ENCODE peak calls at places on chromosomes 1 and 21, in ten cellular contexts. One of them, this sample, is unnamed.

GRCh38 chr1:65792671-65793358 is at the start of gene PDE4B:
- DNase-seq in stomach: no peak
- DNase-seq in AG10803: peak; percentile 36
- DNase-seq in neural crest cell: peak; percentile 37
- DNase-seq in spleen: peak; percentile 74
- DNase-seq in AG09319: no peak
- DNase-seq in activated B cell treated with CpG ODN at 0.5 μM for 24 hours: no peak
- DNase-seq in psoas muscle: peak; percentile 50
- DNase-seq in tibial nerve: no peak
- DNase-seq in prostate gland: no peak
- DNase-seq in this sample: peak; percentile 75

GRCh38 chr1:240245629-240246020 is 153.9 kb downstream of the FMN2 start:
- DNase-seq in stomach: no peak
- DNase-seq in AG10803: peak; percentile 54
- DNase-seq in neural crest cell: no peak
- DNase-seq in spleen: no peak
- DNase-seq in AG09319: no peak
- DNase-seq in activated B cell treated with CpG ODN at 0.5 μM for 24 hours: no peak
- DNase-seq in psoas muscle: no peak
- DNase-seq in tibial nerve: no peak
- DNase-seq in prostate gland: no peak
- DNase-seq in this sample: no peak

GRCh38 chr1:47436304-47436978 is 1.4 kb upstream of the FOXD2 start:
- DNase-seq in stomach: peak; percentile 80
- DNase-seq in AG10803: peak; percentile 60
- DNase-seq in neural crest cell: peak; percentile 81
- DNase-seq in spleen: peak; percentile 94
- DNase-seq in AG09319: no peak
- DNase-seq in activated B cell treated with CpG ODN at 0.5 μM for 24 hours: peak; percentile 72
- DNase-seq in psoas muscle: peak; percentile 83
- DNase-seq in tibial nerve: peak; percentile 81
- DNase-seq in prostate gland: peak; percentile 19
- DNase-seq in this sample: peak; percentile 88

GRCh38 chr1:198598796-198599321 is 40.0 kb upstream of the PTPRC start:
- DNase-seq in stomach: no peak
- DNase-seq in AG10803: no peak
- DNase-seq in neural crest cell: no peak
- DNase-seq in spleen: peak; percentile 66
- DNase-seq in AG09319: no peak
- DNase-seq in activated B cell treated with CpG ODN at 0.5 μM for 24 hours: peak; percentile 40
- DNase-seq in psoas muscle: no peak
- DNase-seq in tibial nerve: no peak
- DNase-seq in prostate gland: no peak
- DNase-seq in this sample: peak; percentile 8

GRCh38 chr1:203163891-203164635 is 11.6 kb downstream of the MYBPH start:
- DNase-seq in stomach: no peak
- DNase-seq in AG10803: no peak
- DNase-seq in neural crest cell: no peak
- DNase-seq in spleen: no peak
- DNase-seq in AG09319: no peak
- DNase-seq in activated B cell treated with CpG ODN at 0.5 μM for 24 hours: no peak
- DNase-seq in psoas muscle: peak; percentile 19
- DNase-seq in tibial nerve: no peak
- DNase-seq in prostate gland: no peak
- DNase-seq in this sample: no peak

GRCh38 chr1:66739401-66740157 is 12.7 kb upstream of the DYNLT5 start:
- DNase-seq in stomach: no peak
- DNase-seq in AG10803: no peak
- DNase-seq in neural crest cell: no peak
- DNase-seq in spleen: no peak
- DNase-seq in AG09319: no peak
- DNase-seq in activated B cell treated with CpG ODN at 0.5 μM for 24 hours: no peak
- DNase-seq in psoas muscle: no peak
- DNase-seq in tibial nerve: no peak
- DNase-seq in prostate gland: no peak
- DNase-seq in this sample: no peak

GRCh38 chr1:177310326-177310725 is 139.6 kb downstream of the BRINP2 start:
- DNase-seq in stomach: no peak
- DNase-seq in AG10803: peak; percentile 13
- DNase-seq in neural crest cell: peak; percentile 11
- DNase-seq in spleen: no peak
- DNase-seq in AG09319: no peak
- DNase-seq in activated B cell treated with CpG ODN at 0.5 μM for 24 hours: no peak
- DNase-seq in psoas muscle: no peak
- DNase-seq in tibial nerve: no peak
- DNase-seq in prostate gland: no peak
- DNase-seq in this sample: no peak

GRCh38 chr1:210796421-210796820 is 337.5 kb downstream of the KCNH1 start:
- DNase-seq in stomach: no peak
- DNase-seq in AG10803: no peak
- DNase-seq in neural crest cell: no peak
- DNase-seq in spleen: no peak
- DNase-seq in AG09319: no peak
- DNase-seq in activated B cell treated with CpG ODN at 0.5 μM for 24 hours: no peak
- DNase-seq in psoas muscle: no peak
- DNase-seq in tibial nerve: no peak
- DNase-seq in prostate gland: no peak
- DNase-seq in this sample: no peak

GRCh38 chr21:36072453-36073167 is 2.8 kb downstream of the CBR1 start:
- DNase-seq in stomach: no peak
- DNase-seq in AG10803: no peak
- DNase-seq in neural crest cell: no peak
- DNase-seq in spleen: no peak
- DNase-seq in AG09319: no peak
- DNase-seq in activated B cell treated with CpG ODN at 0.5 μM for 24 hours: no peak
- DNase-seq in psoas muscle: no peak
- DNase-seq in tibial nerve: no peak
- DNase-seq in prostate gland: no peak
- DNase-seq in this sample: no peak

GRCh38 chr1:159161001-159161718 is 10.3 kb upstream of the CADM3 start:
- DNase-seq in stomach: peak; percentile 68
- DNase-seq in AG10803: peak; percentile 91
- DNase-seq in neural crest cell: peak; percentile 74
- DNase-seq in spleen: peak; percentile 82
- DNase-seq in AG09319: peak; percentile 49
- DNase-seq in activated B cell treated with CpG ODN at 0.5 μM for 24 hours: peak; percentile 49
- DNase-seq in psoas muscle: peak; percentile 81
- DNase-seq in tibial nerve: peak; percentile 74
- DNase-seq in prostate gland: peak; percentile 64
- DNase-seq in this sample: peak; percentile 83

GRCh38 chr1:12143631-12144155 is 23.1 kb upstream of the TNFRSF1B start:
- DNase-seq in stomach: peak; percentile 71
- DNase-seq in AG10803: peak; percentile 99
- DNase-seq in neural crest cell: no peak
- DNase-seq in spleen: peak; percentile 91
- DNase-seq in AG09319: peak; percentile 93
- DNase-seq in activated B cell treated with CpG ODN at 0.5 μM for 24 hours: no peak
- DNase-seq in psoas muscle: peak; percentile 88
- DNase-seq in tibial nerve: peak; percentile 70
- DNase-seq in prostate gland: peak; percentile 33
- DNase-seq in this sample: no peak

GRCh38 chr1:149962039-149962647 is 25.5 kb upstream of the MTMR11 start:
- DNase-seq in stomach: peak; percentile 63
- DNase-seq in AG10803: peak; percentile 87
- DNase-seq in neural crest cell: peak; percentile 41
- DNase-seq in spleen: no peak
- DNase-seq in AG09319: peak; percentile 61
- DNase-seq in activated B cell treated with CpG ODN at 0.5 μM for 24 hours: no peak
- DNase-seq in psoas muscle: no peak
- DNase-seq in tibial nerve: peak; percentile 79
- DNase-seq in prostate gland: peak; percentile 68
- DNase-seq in this sample: peak; percentile 44

GRCh38 chr1:2174348-2175054 is 20.1 kb downstream of the FAAP20 start:
- DNase-seq in stomach: peak; percentile 48
- DNase-seq in AG10803: peak; percentile 48
- DNase-seq in neural crest cell: peak; percentile 67
- DNase-seq in spleen: peak; percentile 86
- DNase-seq in AG09319: no peak
- DNase-seq in activated B cell treated with CpG ODN at 0.5 μM for 24 hours: peak; percentile 31
- DNase-seq in psoas muscle: peak; percentile 77
- DNase-seq in tibial nerve: peak; percentile 48
- DNase-seq in prostate gland: peak; percentile 55
- DNase-seq in this sample: peak; percentile 78

GRCh38 chr1:26961826-26962225 is 1.6 kb upstream of the KDF1 start:
- DNase-seq in stomach: no peak
- DNase-seq in AG10803: peak; percentile 97
- DNase-seq in neural crest cell: no peak
- DNase-seq in spleen: no peak
- DNase-seq in AG09319: peak; percentile 54
- DNase-seq in activated B cell treated with CpG ODN at 0.5 μM for 24 hours: no peak
- DNase-seq in psoas muscle: no peak
- DNase-seq in tibial nerve: no peak
- DNase-seq in prostate gland: no peak
- DNase-seq in this sample: no peak

GRCh38 chr1:85504417-85504816 is 39.5 kb upstream of the DDAH1 start:
- DNase-seq in stomach: no peak
- DNase-seq in AG10803: peak; percentile 37
- DNase-seq in neural crest cell: no peak
- DNase-seq in spleen: no peak
- DNase-seq in AG09319: no peak
- DNase-seq in activated B cell treated with CpG ODN at 0.5 μM for 24 hours: no peak
- DNase-seq in psoas muscle: no peak
- DNase-seq in tibial nerve: no peak
- DNase-seq in prostate gland: no peak
- DNase-seq in this sample: no peak

GRCh38 chr1:85502171-85502570 is 37.2 kb upstream of the DDAH1 start:
- DNase-seq in stomach: no peak
- DNase-seq in AG10803: peak; percentile 67
- DNase-seq in neural crest cell: no peak
- DNase-seq in spleen: no peak
- DNase-seq in AG09319: peak; percentile 29
- DNase-seq in activated B cell treated with CpG ODN at 0.5 μM for 24 hours: no peak
- DNase-seq in psoas muscle: no peak
- DNase-seq in tibial nerve: no peak
- DNase-seq in prostate gland: no peak
- DNase-seq in this sample: no peak

GRCh38 chr1:85501355-85501898 is 36.5 kb upstream of the DDAH1 start:
- DNase-seq in stomach: no peak
- DNase-seq in AG10803: no peak
- DNase-seq in neural crest cell: no peak
- DNase-seq in spleen: no peak
- DNase-seq in AG09319: no peak
- DNase-seq in activated B cell treated with CpG ODN at 0.5 μM for 24 hours: no peak
- DNase-seq in psoas muscle: no peak
- DNase-seq in tibial nerve: no peak
- DNase-seq in prostate gland: no peak
- DNase-seq in this sample: no peak

GRCh38 chr1:85496881-85497582 is 32.1 kb upstream of the DDAH1 start:
- DNase-seq in stomach: no peak
- DNase-seq in AG10803: peak; percentile 63
- DNase-seq in neural crest cell: no peak
- DNase-seq in spleen: no peak
- DNase-seq in AG09319: no peak
- DNase-seq in activated B cell treated with CpG ODN at 0.5 μM for 24 hours: no peak
- DNase-seq in psoas muscle: no peak
- DNase-seq in tibial nerve: no peak
- DNase-seq in prostate gland: no peak
- DNase-seq in this sample: no peak

GRCh38 chr1:85502625-85503083 is 37.7 kb upstream of the DDAH1 start:
- DNase-seq in stomach: peak; percentile 70
- DNase-seq in AG10803: peak; percentile 63
- DNase-seq in neural crest cell: peak; percentile 40
- DNase-seq in spleen: no peak
- DNase-seq in AG09319: peak; percentile 45
- DNase-seq in activated B cell treated with CpG ODN at 0.5 μM for 24 hours: no peak
- DNase-seq in psoas muscle: no peak
- DNase-seq in tibial nerve: peak; percentile 69
- DNase-seq in prostate gland: peak; percentile 52
- DNase-seq in this sample: peak; percentile 9
- TF ChIP-seq CTCF in stomach: no peak
- TF ChIP-seq CTCF in AG10803: peak; percentile 60
- TF ChIP-seq CTCF in neural crest cell: peak; percentile 78
- TF ChIP-seq CTCF in spleen: no peak
- TF ChIP-seq CTCF in AG09319: peak; percentile 66
- TF ChIP-seq CTCF in activated B cell treated with CpG ODN at 0.5 μM for 24 hours: no peak
- TF ChIP-seq CTCF in psoas muscle: peak; percentile 53
- TF ChIP-seq CTCF in tibial nerve: no peak
- TF ChIP-seq CTCF in prostate gland: peak; percentile 47
- TF ChIP-seq CTCF in this sample: peak; percentile 47

DNA sequence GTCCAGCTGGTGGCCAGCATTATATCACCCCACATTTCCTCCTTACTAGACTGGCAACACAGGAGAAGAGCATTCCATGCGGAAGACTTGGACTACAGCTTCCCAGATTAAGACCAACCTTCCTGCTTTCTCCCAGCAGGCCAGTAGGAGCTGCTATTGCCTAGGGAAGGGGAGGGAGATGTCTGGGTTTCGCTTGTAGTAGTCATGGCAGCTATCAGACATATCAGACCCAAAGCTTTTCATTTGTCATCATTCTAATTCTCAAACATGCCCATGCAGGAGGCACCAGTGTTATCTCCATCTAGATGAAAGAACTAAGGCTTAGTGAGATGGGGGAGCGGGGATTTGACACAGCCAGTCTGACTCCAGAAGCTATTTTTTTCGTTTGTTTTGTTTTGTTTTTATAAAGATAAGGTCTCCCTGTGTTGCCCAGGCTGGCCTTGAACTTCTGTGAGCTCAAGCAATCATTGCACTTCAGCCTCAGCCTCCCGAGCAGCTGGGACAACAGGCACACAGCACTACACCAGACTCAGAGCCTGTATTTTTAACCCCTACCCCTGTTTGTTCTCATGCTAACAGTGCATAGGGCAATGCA is 4.5 kb downstream of the PLA2G2A start:
- DNase-seq in stomach: peak; percentile 45
- DNase-seq in AG10803: peak; percentile 75
- DNase-seq in neural crest cell: peak; percentile 33
- DNase-seq in spleen: no peak
- DNase-seq in AG09319: peak; percentile 35
- DNase-seq in activated B cell treated with CpG ODN at 0.5 μM for 24 hours: no peak
- DNase-seq in psoas muscle: peak; percentile 60
- DNase-seq in tibial nerve: no peak
- DNase-seq in prostate gland: peak; percentile 66
- DNase-seq in this sample: peak; percentile 24
- TF ChIP-seq CTCF in stomach: no peak
- TF ChIP-seq CTCF in AG10803: peak; percentile 100
- TF ChIP-seq CTCF in neural crest cell: peak; percentile 76
- TF ChIP-seq CTCF in spleen: peak; percentile 52
- TF ChIP-seq CTCF in AG09319: no peak
- TF ChIP-seq CTCF in activated B cell treated with CpG ODN at 0.5 μM for 24 hours: no peak
- TF ChIP-seq CTCF in psoas muscle: peak; percentile 67
- TF ChIP-seq CTCF in tibial nerve: peak; percentile 47
- TF ChIP-seq CTCF in prostate gland: peak; percentile 90
- TF ChIP-seq CTCF in this sample: peak; percentile 65

GRCh38 chr1:30085814-30086770 is 637.3 kb downstream of the MATN1 start:
- DNase-seq in stomach: peak; percentile 28
- DNase-seq in AG10803: peak; percentile 33
- DNase-seq in neural crest cell: peak; percentile 87
- DNase-seq in spleen: no peak
- DNase-seq in AG09319: no peak
- DNase-seq in activated B cell treated with CpG ODN at 0.5 μM for 24 hours: no peak
- DNase-seq in psoas muscle: peak; percentile 64
- DNase-seq in tibial nerve: peak; percentile 34
- DNase-seq in prostate gland: no peak
- DNase-seq in this sample: peak; percentile 97
- TF ChIP-seq CTCF in stomach: no peak
- TF ChIP-seq CTCF in AG10803: no peak
- TF ChIP-seq CTCF in neural crest cell: peak; percentile 71
- TF ChIP-seq CTCF in spleen: no peak
- TF ChIP-seq CTCF in AG09319: peak; percentile 50
- TF ChIP-seq CTCF in activated B cell treated with CpG ODN at 0.5 μM for 24 hours: no peak
- TF ChIP-seq CTCF in psoas muscle: peak; percentile 47
- TF ChIP-seq CTCF in tibial nerve: peak; percentile 75
- TF ChIP-seq CTCF in prostate gland: peak; percentile 69
- TF ChIP-seq CTCF in this sample: peak; percentile 67

GRCh38 chr1:18556364-18556763 is 74.3 kb upstream of the PAX7 start:
- DNase-seq in stomach: no peak
- DNase-seq in AG10803: peak; percentile 16
- DNase-seq in neural crest cell: no peak
- DNase-seq in spleen: no peak
- DNase-seq in AG09319: no peak
- DNase-seq in activated B cell treated with CpG ODN at 0.5 μM for 24 hours: no peak
- DNase-seq in psoas muscle: no peak
- DNase-seq in tibial nerve: peak; percentile 12
- DNase-seq in prostate gland: no peak
- DNase-seq in this sample: no peak
- TF ChIP-seq CTCF in stomach: no peak
- TF ChIP-seq CTCF in AG10803: peak; percentile 45
- TF ChIP-seq CTCF in neural crest cell: peak; percentile 60
- TF ChIP-seq CTCF in spleen: no peak
- TF ChIP-seq CTCF in AG09319: peak; percentile 34
- TF ChIP-seq CTCF in activated B cell treated with CpG ODN at 0.5 μM for 24 hours: no peak
- TF ChIP-seq CTCF in psoas muscle: no peak
- TF ChIP-seq CTCF in tibial nerve: no peak
- TF ChIP-seq CTCF in prostate gland: no peak
- TF ChIP-seq CTCF in this sample: peak; percentile 32

This sample was measured in nephron progenitor cell.